ENCODE peak calls at places on chromosomes 3 and 15, in eight cellular contexts. V is heart right ventricle; W is CD8-positive, alpha-beta T cell; F is right lobe of liver; G is body of pancreas; A is stimulated activated naive B cell treated with anti-CD40 and anti-IgM and Interleukin-4, amounts not matched to agents 10 μg/mL and 1 μg/mL and 100 μg/mL, for 72 hours; E is mucosa of descending colon; R is naive thymus-derived CD4-positive, alpha-beta T cell. P is an unnamed sample.

GRCh38 chr3:10744098-10744465 is 71.9 kb upstream of the SLC6A11 start:
- ATAC-seq in F (peak), A (peak), G (no peak), E (no peak), W (peak), V (no peak), R (no peak), P (no peak)

GRCh38 chr3:192933779-192934456 is 16.3 kb upstream of the MB21D2 start:
- ATAC-seq in E (no peak), G (no peak), R (no peak), A (no peak), F (no peak), V (no peak), W (no peak), P (no peak)

GRCh38 chr3:192917258-192917507 is 473 bp downstream of the MB21D2 start:
- ATAC-seq in A (peak), E (no peak), W (peak), V (no peak), F (no peak), G (no peak), R (peak), P (no peak)

GRCh38 chr15:80464952-80465645 is 60.9 kb downstream of the ARNT2 start:
- ATAC-seq in V (no peak), W (no peak), F (no peak), E (no peak), G (no peak), R (no peak), A (no peak), P (no peak)

GRCh38 chr3:171049831-171050444 is 23.4 kb upstream of the SLC2A2 start:
- ATAC-seq in R (peak), V (peak), E (peak), F (peak), A (peak), W (peak), G (peak), P (no peak)

GRCh38 chr3:15221574-15222217 is 15.7 kb downstream of the CAPN7 start:
- ATAC-seq in V (no peak), G (no peak), R (no peak), A (no peak), W (no peak), E (no peak), F (no peak), P (no peak)

GRCh38 chr15:101135532-101136166 is 116.2 kb downstream of the CHSY1 start:
- ATAC-seq in V (no peak), F (no peak), E (peak), R (peak), A (peak), W (no peak), G (no peak), P (no peak)

GRCh38 chr3:46359748-46360509 is 6.0 kb downstream of the CCR2 start:
- ATAC-seq in E (no peak), A (peak), F (no peak), R (peak), V (peak), G (no peak), W (peak), P (peak)

GRCh38 chr3:193240436-193240849 is 579 bp upstream of the PLAAT1 start:
- ATAC-seq in R (no peak), G (peak), V (peak), E (peak), F (peak), W (no peak), A (no peak), P (peak)

GRCh38 chr3:111910806-111911205 is 51.7 kb downstream of the PHLDB2 start:
- ATAC-seq in W (no peak), F (no peak), E (no peak), A (no peak), V (peak), G (peak), R (no peak), P (peak)

GRCh38 chr3:12768579-12769527 is 9.8 kb upstream of the TMEM40 start:
- ATAC-seq in R (no peak), F (no peak), A (no peak), V (no peak), E (peak), W (no peak), G (no peak), P (no peak)

GRCh38 chr3:182914341-182914740 is 66.0 kb downstream of the DCUN1D1 start:
- ATAC-seq in G (no peak), E (no peak), R (no peak), V (no peak), F (no peak), W (peak), A (peak), P (no peak)

GRCh38 chr3:186152889-186153292 is 44.0 kb upstream of the ETV5 start:
- ATAC-seq in W (no peak), G (no peak), R (peak), V (peak), E (peak), F (no peak), A (peak), P (no peak)

GRCh38 chr15:70921297-70921696 is 28.7 kb downstream of the LRRC49 start:
- ATAC-seq in R (no peak), W (no peak), V (no peak), G (no peak), F (no peak), A (no peak), E (no peak), P (no peak)

GRCh38 chr3:142022381-142022780 is 127.0 kb downstream of the TFDP2 start:
- ATAC-seq in A (peak), G (no peak), R (peak), E (peak), F (peak), V (peak), W (peak), P (no peak)

GRCh38 chr15:40275491-40275890 is 7.4 kb downstream of the ANKRD63 start:
- ATAC-seq in E (no peak), G (no peak), F (no peak), R (no peak), A (no peak), W (no peak), V (no peak), P (no peak)

GRCh38 chr3:123395235-123395634 is 53.7 kb downstream of the ADCY5 start:
- ATAC-seq in R (no peak), G (no peak), A (no peak), W (no peak), V (no peak), F (no peak), E (no peak), P (no peak)

GRCh38 chr3:189122526-189123205 is 49.1 kb upstream of the TPRG1 start:
- ATAC-seq in A (no peak), G (no peak), V (no peak), R (no peak), W (no peak), F (no peak), E (no peak), P (peak)

GRCh38 chr15:53694534-53694874 is 65.0 kb downstream of the WDR72 start:
- ATAC-seq in G (no peak), R (no peak), F (peak), W (no peak), A (no peak), E (no peak), V (no peak), P (no peak)

GRCh38 chr3:133996996-133997395 is 32.7 kb downstream of the SLCO2A1 start:
- ATAC-seq in R (no peak), A (no peak), W (no peak), V (no peak), G (no peak), F (no peak), E (no peak), P (no peak)

GRCh38 chr3:183296944-183297343 is 43.9 kb downstream of the B3GNT5 start:
- ATAC-seq in V (no peak), R (no peak), F (no peak), G (no peak), E (no peak), A (no peak), W (no peak), P (no peak)

GRCh38 chr3:192207661-192208060 is 519.7 kb downstream of the FGF12 start:
- ATAC-seq in A (no peak), V (peak), F (no peak), R (no peak), W (no peak), G (no peak), E (no peak), P (no peak)

GRCh38 chr3:37892917-37893595 is 31.4 kb downstream of the CTDSPL start:
- ATAC-seq in A (peak), F (peak), R (no peak), W (no peak), E (peak), G (peak), V (peak), P (peak)

GRCh38 chr3:24060055-24060454 is 115.0 kb downstream of the NR1D2 start:
- ATAC-seq in G (no peak), R (no peak), W (no peak), V (peak), A (no peak), E (peak), F (no peak), P (no peak)

GRCh38 chr15:66845266-66845785 is 143.3 kb downstream of the SMAD6 start:
- ATAC-seq in F (no peak), R (no peak), V (no peak), G (no peak), A (no peak), W (no peak), E (no peak), P (no peak)

GRCh38 chr3:124602986-124603627 is 127.1 kb upstream of the UMPS start:
- ATAC-seq in W (no peak), G (no peak), R (no peak), F (peak), V (peak), E (no peak), A (no peak), P (no peak)

GRCh38 chr3:192827863-192828594 is 89.6 kb downstream of the MB21D2 start:
- ATAC-seq in F (no peak), G (no peak), V (no peak), A (no peak), W (no peak), R (no peak), E (no peak), P (no peak)

GRCh38 chr3:141788147-141788546 is 24.9 kb downstream of the GRK7 start:
- ATAC-seq in A (no peak), F (no peak), G (no peak), E (no peak), V (no peak), R (no peak), W (no peak), P (no peak)